ENCODE peak calls at places on chromosomes 7 and 10, in five cellular contexts. One of them, this sample, is unnamed.

GRCh38 chr10:109018892-109019507 is 904.3 kb downstream of the XPNPEP1 start:
- DNase-seq in brain microvascular endothelial cell: no peak
- DNase-seq in foreskin fibroblast: no peak
- DNase-seq in cardiac fibroblast: peak
- DNase-seq in A549: no peak
- DNase-seq in this sample: no peak

GRCh38 chr10:114017873-114018272 is 25.8 kb upstream of the ADRB1 start:
- DNase-seq in brain microvascular endothelial cell: no peak
- DNase-seq in foreskin fibroblast: no peak
- DNase-seq in cardiac fibroblast: no peak
- DNase-seq in A549: no peak
- DNase-seq in this sample: no peak

GRCh38 chr10:125661942-125662515 is 20.9 kb downstream of the TEX36 start:
- DNase-seq in brain microvascular endothelial cell: peak
- DNase-seq in foreskin fibroblast: peak
- DNase-seq in cardiac fibroblast: peak
- DNase-seq in A549: peak
- DNase-seq in this sample: peak

GRCh38 chr10:96996275-96996980 is 164.3 kb downstream of the LCOR start:
- DNase-seq in brain microvascular endothelial cell: no peak
- DNase-seq in foreskin fibroblast: no peak
- DNase-seq in cardiac fibroblast: no peak
- DNase-seq in A549: no peak
- DNase-seq in this sample: no peak

GRCh38 chr10:124685251-124685650 is 58.9 kb downstream of the FAM53B start:
- DNase-seq in brain microvascular endothelial cell: no peak
- DNase-seq in foreskin fibroblast: no peak
- DNase-seq in cardiac fibroblast: no peak
- DNase-seq in A549: no peak
- DNase-seq in this sample: no peak

GRCh38 chr10:24723788-24724380 is at the start of gene ARHGAP21:
- DNase-seq in brain microvascular endothelial cell: peak
- DNase-seq in foreskin fibroblast: peak
- DNase-seq in cardiac fibroblast: peak
- DNase-seq in A549: peak
- DNase-seq in this sample: peak

GRCh38 chr7:81600608-81601007 is 169.2 kb downstream of the HGF start:
- DNase-seq in brain microvascular endothelial cell: peak
- DNase-seq in foreskin fibroblast: peak
- DNase-seq in cardiac fibroblast: peak
- DNase-seq in A549: no peak
- DNase-seq in this sample: peak

GRCh38 chr7:95205821-95206220 is 118.5 kb downstream of the PON1 start:
- DNase-seq in brain microvascular endothelial cell: peak
- DNase-seq in foreskin fibroblast: peak
- DNase-seq in cardiac fibroblast: peak
- DNase-seq in A549: peak
- DNase-seq in this sample: peak

GRCh38 chr7:4472739-4473138 is 209.4 kb upstream of the FOXK1 start:
- DNase-seq in brain microvascular endothelial cell: no peak
- DNase-seq in foreskin fibroblast: no peak
- DNase-seq in cardiac fibroblast: no peak
- DNase-seq in A549: no peak
- DNase-seq in this sample: no peak

GRCh38 chr7:152760384-152761115 is 998 bp downstream of the ACTR3B start:
- DNase-seq in brain microvascular endothelial cell: no peak
- DNase-seq in foreskin fibroblast: peak
- DNase-seq in cardiac fibroblast: peak
- DNase-seq in A549: no peak
- DNase-seq in this sample: peak

GRCh38 chr7:84337386-84337785 is 142.8 kb upstream of the SEMA3A start:
- DNase-seq in brain microvascular endothelial cell: peak
- DNase-seq in foreskin fibroblast: peak
- DNase-seq in cardiac fibroblast: peak
- DNase-seq in A549: no peak
- DNase-seq in this sample: peak

GRCh38 chr10:31822150-31822549 is 106.5 kb downstream of the ARHGAP12 start:
- DNase-seq in brain microvascular endothelial cell: no peak
- DNase-seq in foreskin fibroblast: peak
- DNase-seq in cardiac fibroblast: peak
- DNase-seq in A549: no peak
- DNase-seq in this sample: no peak

GRCh38 chr10:51031995-51032394 is 42.3 kb upstream of the PRKG1 start:
- DNase-seq in brain microvascular endothelial cell: no peak
- DNase-seq in foreskin fibroblast: no peak
- DNase-seq in cardiac fibroblast: no peak
- DNase-seq in A549: no peak
- DNase-seq in this sample: no peak

GRCh38 chr10:17684537-17684936 is 40.6 kb downstream of the STAM start:
- DNase-seq in brain microvascular endothelial cell: no peak
- DNase-seq in foreskin fibroblast: no peak
- DNase-seq in cardiac fibroblast: no peak
- DNase-seq in A549: no peak
- DNase-seq in this sample: no peak

GRCh38 chr7:93981480-93981874 is 22.7 kb downstream of the BET1 start:
- DNase-seq in brain microvascular endothelial cell: no peak
- DNase-seq in foreskin fibroblast: no peak
- DNase-seq in cardiac fibroblast: no peak
- DNase-seq in A549: no peak
- DNase-seq in this sample: no peak

GRCh38 chr10:126397640-126398382 is 9.5 kb upstream of the ADAM12 start:
- DNase-seq in brain microvascular endothelial cell: peak
- DNase-seq in foreskin fibroblast: peak
- DNase-seq in cardiac fibroblast: peak
- DNase-seq in A549: peak
- DNase-seq in this sample: peak

GRCh38 chr7:149886018-149886416 is 12.2 kb downstream of the ATP6V0E2 start:
- DNase-seq in brain microvascular endothelial cell: no peak
- DNase-seq in foreskin fibroblast: no peak
- DNase-seq in cardiac fibroblast: no peak
- DNase-seq in A549: no peak
- DNase-seq in this sample: no peak

GRCh38 chr7:131346885-131347592 is 19.4 kb downstream of the MKLN1 start:
- DNase-seq in brain microvascular endothelial cell: no peak
- DNase-seq in foreskin fibroblast: no peak
- DNase-seq in cardiac fibroblast: no peak
- DNase-seq in A549: no peak
- DNase-seq in this sample: no peak

GRCh38 chr10:131905279-131905595 is 4.4 kb downstream of the PPP2R2D start:
- DNase-seq in brain microvascular endothelial cell: no peak
- DNase-seq in foreskin fibroblast: no peak
- DNase-seq in cardiac fibroblast: no peak
- DNase-seq in A549: no peak
- DNase-seq in this sample: no peak

GRCh38 chr10:36097696-36098095 is 455.6 kb upstream of the FZD8 start:
- DNase-seq in brain microvascular endothelial cell: no peak
- DNase-seq in foreskin fibroblast: no peak
- DNase-seq in cardiac fibroblast: no peak
- DNase-seq in A549: no peak
- DNase-seq in this sample: no peak

GRCh38 chr10:101040061-101040460 is 9.0 kb downstream of the SFXN3 start:
- DNase-seq in brain microvascular endothelial cell: no peak
- DNase-seq in foreskin fibroblast: no peak
- DNase-seq in cardiac fibroblast: no peak
- DNase-seq in A549: no peak
- DNase-seq in this sample: no peak

GRCh38 chr7:100887186-100887954 is 2.1 kb downstream of the UFSP1 start:
- DNase-seq in brain microvascular endothelial cell: no peak
- DNase-seq in foreskin fibroblast: peak
- DNase-seq in cardiac fibroblast: no peak
- DNase-seq in A549: no peak
- DNase-seq in this sample: no peak

GRCh38 chr7:74627699-74628411 is 29.7 kb upstream of the GTF2I start:
- DNase-seq in brain microvascular endothelial cell: no peak
- DNase-seq in foreskin fibroblast: peak
- DNase-seq in cardiac fibroblast: peak
- DNase-seq in A549: no peak
- DNase-seq in this sample: peak

GRCh38 chr10:87930929-87931835 is 67.8 kb downstream of the PTEN start:
- DNase-seq in brain microvascular endothelial cell: no peak
- DNase-seq in foreskin fibroblast: no peak
- DNase-seq in cardiac fibroblast: no peak
- DNase-seq in A549: no peak
- DNase-seq in this sample: no peak

GRCh38 chr10:87928996-87929395 is 65.6 kb downstream of the PTEN start:
- DNase-seq in brain microvascular endothelial cell: no peak
- DNase-seq in foreskin fibroblast: no peak
- DNase-seq in cardiac fibroblast: no peak
- DNase-seq in A549: no peak
- DNase-seq in this sample: no peak

GRCh38 chr10:87935290-87936141 is 72.1 kb downstream of the PTEN start:
- DNase-seq in brain microvascular endothelial cell: no peak
- DNase-seq in foreskin fibroblast: no peak
- DNase-seq in cardiac fibroblast: peak
- DNase-seq in A549: no peak
- DNase-seq in this sample: no peak

GRCh38 chr10:87930141-87930540 is 66.7 kb downstream of the PTEN start:
- DNase-seq in brain microvascular endothelial cell: no peak
- DNase-seq in foreskin fibroblast: no peak
- DNase-seq in cardiac fibroblast: no peak
- DNase-seq in A549: no peak
- DNase-seq in this sample: no peak

DNA sequence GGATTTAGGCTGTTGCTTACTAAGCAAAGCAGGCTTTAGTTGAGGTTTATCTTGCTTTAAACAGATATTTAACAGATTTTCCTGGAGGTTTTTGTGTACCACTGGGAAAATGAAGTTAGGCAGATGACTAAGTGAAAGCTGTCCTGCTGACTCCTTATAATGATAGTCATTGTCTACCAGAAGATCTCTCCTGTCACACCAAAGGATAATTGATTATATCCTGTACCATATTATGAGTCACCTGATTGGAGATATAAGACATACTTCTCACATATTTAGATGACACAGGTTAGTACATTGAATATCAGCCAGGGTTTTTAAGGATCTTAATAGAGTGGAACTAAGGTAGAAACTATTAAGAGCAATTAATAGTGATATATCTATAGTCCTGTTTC is 68.4 kb downstream of the PTEN start:
- DNase-seq in brain microvascular endothelial cell: no peak
- DNase-seq in foreskin fibroblast: peak
- DNase-seq in cardiac fibroblast: no peak
- DNase-seq in A549: no peak
- DNase-seq in this sample: no peak
- H3K4me3 ChIP-seq in brain microvascular endothelial cell: no peak
- H3K4me3 ChIP-seq in foreskin fibroblast: no peak
- H3K4me3 ChIP-seq in cardiac fibroblast: no peak
- H3K4me3 ChIP-seq in A549: no peak
- H3K4me3 ChIP-seq in this sample: no peak

GRCh38 chr7:12066004-12066403 is 145.1 kb upstream of the TMEM106B start:
- DNase-seq in brain microvascular endothelial cell: no peak
- DNase-seq in foreskin fibroblast: no peak
- DNase-seq in cardiac fibroblast: no peak
- DNase-seq in A549: peak
- DNase-seq in this sample: no peak

GRCh38 chr7:12066561-12066960 is 144.5 kb upstream of the TMEM106B start:
- DNase-seq in brain microvascular endothelial cell: no peak
- DNase-seq in foreskin fibroblast: peak
- DNase-seq in cardiac fibroblast: no peak
- DNase-seq in A549: peak
- DNase-seq in this sample: no peak

GRCh38 chr7:12064716-12065115 is 146.4 kb upstream of the TMEM106B start:
- DNase-seq in brain microvascular endothelial cell: no peak
- DNase-seq in foreskin fibroblast: no peak
- DNase-seq in cardiac fibroblast: no peak
- DNase-seq in A549: no peak
- DNase-seq in this sample: no peak

GRCh38 chr7:12056977-12057376 is 154.1 kb upstream of the TMEM106B start:
- DNase-seq in brain microvascular endothelial cell: no peak
- DNase-seq in foreskin fibroblast: no peak
- DNase-seq in cardiac fibroblast: no peak
- DNase-seq in A549: no peak
- DNase-seq in this sample: no peak

DNA sequence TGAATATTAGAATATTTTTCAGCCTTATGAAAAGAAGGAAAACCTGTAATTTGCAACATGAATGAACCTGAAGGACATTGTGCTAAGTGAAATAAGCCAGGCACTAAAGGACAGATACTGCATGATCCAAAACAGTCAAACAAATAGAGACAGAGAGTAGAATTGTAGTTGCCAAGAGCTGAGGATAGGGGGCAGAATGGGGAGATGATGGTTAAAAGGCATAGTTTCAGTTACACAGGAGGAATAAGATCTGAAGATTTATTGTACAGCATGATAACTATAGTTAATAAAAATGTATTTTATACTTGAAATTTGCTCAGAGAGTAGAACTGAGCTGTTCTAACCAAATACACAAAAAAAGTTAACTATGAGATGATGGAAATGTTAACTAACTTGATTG is 149.0 kb upstream of the TMEM106B start:
- DNase-seq in brain microvascular endothelial cell: no peak
- DNase-seq in foreskin fibroblast: no peak
- DNase-seq in cardiac fibroblast: no peak
- DNase-seq in A549: peak
- DNase-seq in this sample: no peak
- TF ChIP-seq CTCF in brain microvascular endothelial cell: peak
- TF ChIP-seq CTCF in foreskin fibroblast: peak
- TF ChIP-seq CTCF in cardiac fibroblast: peak
- TF ChIP-seq CTCF in A549: no peak
- TF ChIP-seq CTCF in this sample: peak

GRCh38 chr10:118741994-118742393 is 12.8 kb downstream of the CACUL1 start:
- DNase-seq in brain microvascular endothelial cell: no peak
- DNase-seq in foreskin fibroblast: no peak
- DNase-seq in cardiac fibroblast: no peak
- DNase-seq in A549: no peak
- DNase-seq in this sample: no peak
- H3K4me3 ChIP-seq in brain microvascular endothelial cell: no peak
- H3K4me3 ChIP-seq in foreskin fibroblast: no peak
- H3K4me3 ChIP-seq in cardiac fibroblast: no peak
- H3K4me3 ChIP-seq in A549: no peak
- H3K4me3 ChIP-seq in this sample: no peak

DNA sequence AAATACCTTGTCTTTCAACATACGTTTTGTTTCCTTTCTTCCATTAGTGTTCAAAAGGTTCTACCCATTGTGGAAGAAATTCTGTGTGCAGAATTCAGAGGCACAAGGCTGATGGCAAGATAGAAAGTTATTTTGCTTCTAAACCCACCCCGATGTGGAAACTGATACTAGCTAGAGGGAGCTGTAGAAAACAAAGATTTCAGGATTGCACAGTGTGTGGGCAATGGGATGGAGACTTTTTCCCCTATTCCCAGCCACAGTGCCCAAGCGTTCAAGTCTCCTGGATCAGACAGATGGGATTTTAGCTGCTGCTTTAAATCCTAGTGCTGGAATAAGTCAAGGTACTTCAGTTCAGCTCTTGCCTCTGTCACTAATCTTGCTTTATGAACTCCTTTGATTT is 472.8 kb downstream of the PLXDC2 start:
- DNase-seq in brain microvascular endothelial cell: no peak
- DNase-seq in foreskin fibroblast: no peak
- DNase-seq in cardiac fibroblast: no peak
- DNase-seq in A549: no peak
- DNase-seq in this sample: no peak
- TF ChIP-seq CTCF in brain microvascular endothelial cell: no peak
- TF ChIP-seq CTCF in foreskin fibroblast: no peak
- TF ChIP-seq CTCF in cardiac fibroblast: no peak
- TF ChIP-seq CTCF in A549: no peak
- TF ChIP-seq CTCF in this sample: no peak

GRCh38 chr7:121669144-121669543 is 203.8 kb upstream of the PTPRZ1 start:
- DNase-seq in brain microvascular endothelial cell: no peak
- DNase-seq in foreskin fibroblast: no peak
- DNase-seq in cardiac fibroblast: no peak
- DNase-seq in A549: no peak
- DNase-seq in this sample: no peak
- H3K4me3 ChIP-seq in brain microvascular endothelial cell: no peak
- H3K4me3 ChIP-seq in foreskin fibroblast: no peak
- H3K4me3 ChIP-seq in cardiac fibroblast: no peak
- H3K4me3 ChIP-seq in A549: no peak
- H3K4me3 ChIP-seq in this sample: no peak

This sample was measured in astrocyte of the spinal cord.